ENCODE peak calls at places on chromosomes 3 and 15, in seven cellular contexts. N is stimulated activated CD4-positive, alpha-beta T cell treated with anti-CD3 and anti-CD28 coated beads, Interleukin-12 subunit alpha, Interleukin-12 subunit beta, amount 100 ng/mL, for 4 hours; U is mucosa of gallbladder; C is stimulated activated naive B cell treated with anti-CD40 and anti-IgM and Interleukin-4, amounts not matched to agents 10 μg/mL and 1 μg/mL and 100 μg/mL, for 72 hours; S is neural crest cell; H is A549; E is GM10248. Y is an unnamed sample.

GRCh38 chr3:66394261-66395249 is 106.3 kb downstream of the LRIG1 start:
- DNase-seq in N (no peak), U (no peak), C (no peak), S (no peak), H (no peak), E (peak), Y (no peak)

GRCh38 chr3:179961081-179962078 is 75.4 kb downstream of the PEX5L start:
- DNase-seq in N (no peak), U (no peak), C (no peak), S (no peak), H (no peak), E (peak), Y (no peak)

GRCh38 chr3:52268036-52268435 is 10.4 kb downstream of the WDR82 start:
- DNase-seq in N (peak), U (no peak), C (no peak), S (no peak), H (no peak), E (no peak), Y (no peak)

GRCh38 chr3:136703429-136703828 is 48.7 kb downstream of the STAG1 start:
- DNase-seq in N (no peak), U (no peak), C (no peak), S (no peak), H (no peak), E (no peak), Y (no peak)

GRCh38 chr3:19046440-19046839 is 101.9 kb upstream of the KCNH8 start:
- DNase-seq in N (no peak), U (no peak), C (no peak), S (no peak), H (peak), E (no peak), Y (no peak)

GRCh38 chr3:192122832-192123594 is 604.3 kb downstream of the FGF12 start:
- DNase-seq in N (no peak), U (no peak), C (no peak), S (no peak), H (no peak), E (peak), Y (no peak)

GRCh38 chr15:90818251-90819210 is 49.9 kb upstream of the FURIN start:
- DNase-seq in N (no peak), U (no peak), C (peak), S (no peak), H (no peak), E (peak), Y (no peak)

GRCh38 chr15:90192961-90193786 is 8.0 kb upstream of the SEMA4B start:
- DNase-seq in N (no peak), U (no peak), C (no peak), S (no peak), H (no peak), E (no peak), Y (no peak)

GRCh38 chr15:57941816-57942215 is 123.7 kb downstream of the ALDH1A2 start:
- DNase-seq in N (no peak), U (no peak), C (no peak), S (no peak), H (no peak), E (no peak), Y (no peak)

GRCh38 chr3:120017692-120018091 is 76.6 kb downstream of the GSK3B start:
- DNase-seq in N (no peak), U (no peak), C (no peak), S (no peak), H (no peak), E (no peak), Y (no peak)

GRCh38 chr3:186220886-186221285 is 112.0 kb upstream of the ETV5 start:
- DNase-seq in N (no peak), U (no peak), C (no peak), S (no peak), H (no peak), E (no peak), Y (no peak)

GRCh38 chr3:119969759-119970158 is 124.5 kb downstream of the GSK3B start:
- DNase-seq in N (no peak), U (no peak), C (no peak), S (no peak), H (no peak), E (no peak), Y (no peak)

GRCh38 chr15:84079885-84080777 is 155.4 kb upstream of the GOLGA6L4 start:
- DNase-seq in N (peak), U (no peak), C (peak), S (peak), H (peak), E (peak), Y (no peak)

GRCh38 chr3:48038971-48039481 is 22.8 kb upstream of the MAP4 start:
- DNase-seq in N (no peak), U (no peak), C (no peak), S (no peak), H (no peak), E (no peak), Y (no peak)

GRCh38 chr3:27559835-27560234 is 75.7 kb upstream of the SLC4A7 start:
- DNase-seq in N (no peak), U (peak), C (no peak), S (no peak), H (no peak), E (no peak), Y (no peak)

GRCh38 chr3:184679056-184679502 is 32.8 kb downstream of the MAGEF1 start:
- DNase-seq in N (no peak), U (no peak), C (no peak), S (peak), H (no peak), E (no peak), Y (no peak)